ENCODE peak calls at places on chromosomes 13 and 19, in five cellular contexts. One of them, this sample, is unnamed. For H3K36me3 and H3K27me3, the result is how much of the 10 kb centered on the place peaks cover.

GRCh38 chr19:28019901-28020300 is 1193.0 kb downstream of the UQCRFS1 start:
- DNase-seq in GM23338: no peak
- DNase-seq in CD8-positive, alpha-beta T cell: no peak
- DNase-seq in IMR-90: no peak
- DNase-seq in left ventricle myocardium inferior: no peak
- DNase-seq in this sample: no peak

GRCh38 chr19:10718205-10719196 is 622 bp downstream of the DNM2 start:
- DNase-seq in GM23338: peak
- DNase-seq in CD8-positive, alpha-beta T cell: peak
- DNase-seq in IMR-90: peak
- DNase-seq in left ventricle myocardium inferior: peak
- DNase-seq in this sample: peak

GRCh38 chr19:45528149-45528743 is 21.0 kb downstream of the VASP start:
- DNase-seq in GM23338: peak
- DNase-seq in CD8-positive, alpha-beta T cell: no peak
- DNase-seq in IMR-90: peak
- DNase-seq in left ventricle myocardium inferior: no peak
- DNase-seq in this sample: peak

GRCh38 chr19:38076337-38076736 is 147.7 kb downstream of the DPF1 start:
- DNase-seq in GM23338: no peak
- DNase-seq in CD8-positive, alpha-beta T cell: no peak
- DNase-seq in IMR-90: no peak
- DNase-seq in left ventricle myocardium inferior: no peak
- DNase-seq in this sample: no peak

GRCh38 chr19:55086730-55087541 is 11.3 kb downstream of the EPS8L1 start:
- DNase-seq in GM23338: peak
- DNase-seq in CD8-positive, alpha-beta T cell: no peak
- DNase-seq in IMR-90: peak
- DNase-seq in left ventricle myocardium inferior: peak
- DNase-seq in this sample: peak

GRCh38 chr13:77909827-77910226 is 8.8 kb downstream of the EDNRB start:
- DNase-seq in GM23338: no peak
- DNase-seq in CD8-positive, alpha-beta T cell: no peak
- DNase-seq in IMR-90: no peak
- DNase-seq in left ventricle myocardium inferior: no peak
- DNase-seq in this sample: no peak

GRCh38 chr19:10894911-10895213 is 23.5 kb downstream of the CARM1 start:
- DNase-seq in GM23338: peak
- DNase-seq in CD8-positive, alpha-beta T cell: no peak
- DNase-seq in IMR-90: no peak
- DNase-seq in left ventricle myocardium inferior: no peak
- DNase-seq in this sample: no peak

GRCh38 chr13:43061496-43062280 is 38.3 kb downstream of the DNAJC15 start:
- DNase-seq in GM23338: no peak
- DNase-seq in CD8-positive, alpha-beta T cell: no peak
- DNase-seq in IMR-90: no peak
- DNase-seq in left ventricle myocardium inferior: no peak
- DNase-seq in this sample: no peak

GRCh38 chr19:15283141-15283885 is 49.0 kb downstream of the BRD4 start:
- DNase-seq in GM23338: no peak
- DNase-seq in CD8-positive, alpha-beta T cell: no peak
- DNase-seq in IMR-90: peak
- DNase-seq in left ventricle myocardium inferior: no peak
- DNase-seq in this sample: no peak

GRCh38 chr19:35211545-35212230 is 16.9 kb downstream of the FAM187B start:
- DNase-seq in GM23338: no peak
- DNase-seq in CD8-positive, alpha-beta T cell: peak
- DNase-seq in IMR-90: no peak
- DNase-seq in left ventricle myocardium inferior: peak
- DNase-seq in this sample: no peak

GRCh38 chr13:19685034-19685433 is 51.6 kb downstream of the MPHOSPH8 start:
- DNase-seq in GM23338: peak
- DNase-seq in CD8-positive, alpha-beta T cell: no peak
- DNase-seq in IMR-90: no peak
- DNase-seq in left ventricle myocardium inferior: no peak
- DNase-seq in this sample: no peak

GRCh38 chr19:15316498-15316897 is 15.8 kb downstream of the BRD4 start:
- DNase-seq in GM23338: no peak
- DNase-seq in CD8-positive, alpha-beta T cell: no peak
- DNase-seq in IMR-90: peak
- DNase-seq in left ventricle myocardium inferior: no peak
- DNase-seq in this sample: no peak

GRCh38 chr19:2089001-2089711 is 7.0 kb downstream of the MOB3A start:
- DNase-seq in GM23338: no peak
- DNase-seq in CD8-positive, alpha-beta T cell: no peak
- DNase-seq in IMR-90: peak
- DNase-seq in left ventricle myocardium inferior: no peak
- DNase-seq in this sample: no peak

GRCh38 chr13:21583496-21583895 is 20.5 kb downstream of the MICU2 start:
- DNase-seq in GM23338: peak
- DNase-seq in CD8-positive, alpha-beta T cell: no peak
- DNase-seq in IMR-90: peak
- DNase-seq in left ventricle myocardium inferior: no peak
- DNase-seq in this sample: no peak

GRCh38 chr19:5205937-5206750 is 134.5 kb downstream of the PTPRS start:
- DNase-seq in GM23338: no peak
- DNase-seq in CD8-positive, alpha-beta T cell: no peak
- DNase-seq in IMR-90: no peak
- DNase-seq in left ventricle myocardium inferior: no peak
- DNase-seq in this sample: peak
- H3K36me3 ChIP-seq in GM23338: under half
- H3K36me3 ChIP-seq in CD8-positive, alpha-beta T cell: under half
- H3K36me3 ChIP-seq in IMR-90: under half
- H3K36me3 ChIP-seq in left ventricle myocardium inferior: under half
- H3K36me3 ChIP-seq in this sample: under half

DNA sequence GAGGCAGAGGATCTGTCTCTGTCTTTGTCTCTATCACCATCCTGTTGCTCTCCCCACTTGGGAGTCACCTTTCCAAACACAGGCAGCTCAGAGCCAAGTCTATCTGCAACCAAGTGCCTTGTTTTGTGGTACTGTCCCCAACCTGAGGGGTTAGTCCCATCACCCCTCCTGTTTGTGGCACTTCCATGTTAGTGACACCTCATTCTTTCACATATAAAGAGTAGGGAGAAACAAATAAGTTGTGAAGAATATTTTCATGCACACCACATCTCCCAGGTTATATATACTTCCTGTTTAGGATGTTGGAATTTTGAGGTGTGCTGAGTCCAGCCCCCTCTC is 3.7 kb downstream of the GDF15 start:
- DNase-seq in GM23338: no peak
- DNase-seq in CD8-positive, alpha-beta T cell: no peak
- DNase-seq in IMR-90: no peak
- DNase-seq in left ventricle myocardium inferior: no peak
- DNase-seq in this sample: no peak
- H3K27me3 ChIP-seq in GM23338: under half
- H3K27me3 ChIP-seq in CD8-positive, alpha-beta T cell: under half
- H3K27me3 ChIP-seq in IMR-90: under half
- H3K27me3 ChIP-seq in left ventricle myocardium inferior: under half
- H3K27me3 ChIP-seq in this sample: under half

GRCh38 chr13:26679945-26680516 is 80.6 kb downstream of the GPR12 start:
- DNase-seq in GM23338: peak
- DNase-seq in CD8-positive, alpha-beta T cell: no peak
- DNase-seq in IMR-90: peak
- DNase-seq in left ventricle myocardium inferior: no peak
- DNase-seq in this sample: peak
- H3K4me3 ChIP-seq in GM23338: no peak
- H3K4me3 ChIP-seq in CD8-positive, alpha-beta T cell: no peak
- H3K4me3 ChIP-seq in IMR-90: no peak
- H3K4me3 ChIP-seq in left ventricle myocardium inferior: no peak
- H3K4me3 ChIP-seq in this sample: no peak

DNA sequence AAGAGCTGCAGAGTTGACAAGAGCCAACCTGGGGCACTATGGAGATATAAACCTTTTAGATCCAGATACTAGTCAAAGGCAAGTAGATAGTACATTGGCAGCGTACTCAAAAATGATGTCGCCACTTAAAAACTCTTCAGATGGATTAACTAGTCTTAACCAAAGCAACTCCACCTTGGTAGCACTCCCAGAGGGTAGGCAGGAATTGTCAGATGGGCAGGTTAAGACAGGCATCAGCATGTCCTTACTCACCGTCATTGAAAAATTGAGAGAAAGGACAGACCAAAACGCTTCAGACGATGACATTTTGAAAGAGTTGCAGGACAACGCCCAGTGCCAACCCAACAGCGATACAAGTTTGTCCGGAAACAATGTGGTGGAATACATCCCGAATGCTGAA is 8.9 kb downstream of the ZNF507 start:
- DNase-seq in GM23338: no peak
- DNase-seq in CD8-positive, alpha-beta T cell: no peak
- DNase-seq in IMR-90: no peak
- DNase-seq in left ventricle myocardium inferior: no peak
- DNase-seq in this sample: no peak
- H3K36me3 ChIP-seq in GM23338: half or more
- H3K36me3 ChIP-seq in CD8-positive, alpha-beta T cell: under half
- H3K36me3 ChIP-seq in IMR-90: under half
- H3K36me3 ChIP-seq in left ventricle myocardium inferior: half or more
- H3K36me3 ChIP-seq in this sample: under half

This sample was measured in H7.